ENCODE peak calls at places on chromosomes 5 and 9, in five cellular contexts. One of them, this sample, is unnamed.

GRCh38 chr5:167684251-167684650 is 607.2 kb upstream of the WWC1 start:
- DNase-seq in kidney: no peak
- DNase-seq in psoas muscle: no peak
- DNase-seq in SJSA1: no peak
- DNase-seq in RWPE1: peak
- DNase-seq in this sample: no peak

GRCh38 chr5:178356459-178356872 is 123.9 kb upstream of the PHYKPL start:
- DNase-seq in kidney: peak
- DNase-seq in SJSA1: no peak
- DNase-seq in psoas muscle: peak
- DNase-seq in RWPE1: no peak
- DNase-seq in this sample: no peak

GRCh38 chr9:12989669-12990068 is 214.8 kb downstream of the LURAP1L start:
- DNase-seq in RWPE1: no peak
- DNase-seq in SJSA1: no peak
- DNase-seq in psoas muscle: no peak
- DNase-seq in kidney: no peak
- DNase-seq in this sample: no peak

GRCh38 chr5:138544171-138545134 is 1.4 kb upstream of the ETF1 start:
- DNase-seq in RWPE1: peak
- DNase-seq in kidney: no peak
- DNase-seq in SJSA1: peak
- DNase-seq in psoas muscle: peak
- DNase-seq in this sample: no peak

GRCh38 chr5:105898183-105898582 is 1772.6 kb downstream of the EFNA5 start:
- DNase-seq in SJSA1: no peak
- DNase-seq in RWPE1: no peak
- DNase-seq in kidney: no peak
- DNase-seq in psoas muscle: no peak
- DNase-seq in this sample: no peak

GRCh38 chr9:114532561-114533237 is 27.4 kb upstream of the WHRN start:
- DNase-seq in kidney: no peak
- DNase-seq in psoas muscle: no peak
- DNase-seq in SJSA1: peak
- DNase-seq in RWPE1: no peak
- DNase-seq in this sample: no peak

GRCh38 chr5:151155149-151155776 is 2.3 kb downstream of the ANXA6 start:
- DNase-seq in RWPE1: no peak
- DNase-seq in psoas muscle: no peak
- DNase-seq in SJSA1: peak
- DNase-seq in kidney: no peak
- DNase-seq in this sample: no peak

GRCh38 chr5:115461093-115461492 is 83.5 kb downstream of the FEM1C start:
- DNase-seq in SJSA1: no peak
- DNase-seq in kidney: no peak
- DNase-seq in RWPE1: no peak
- DNase-seq in psoas muscle: no peak
- DNase-seq in this sample: no peak

GRCh38 chr9:107480386-107480789 is 9.2 kb downstream of the KLF4 start:
- DNase-seq in psoas muscle: peak
- DNase-seq in kidney: no peak
- DNase-seq in RWPE1: peak
- DNase-seq in SJSA1: peak
- DNase-seq in this sample: peak

GRCh38 chr9:112203536-112203935 is 28.4 kb upstream of the SUSD1 start:
- DNase-seq in psoas muscle: no peak
- DNase-seq in RWPE1: no peak
- DNase-seq in kidney: no peak
- DNase-seq in SJSA1: peak
- DNase-seq in this sample: no peak

GRCh38 chr9:83999141-83999918 is 18.7 kb downstream of the RMI1 start:
- DNase-seq in psoas muscle: no peak
- DNase-seq in RWPE1: no peak
- DNase-seq in SJSA1: no peak
- DNase-seq in kidney: no peak
- DNase-seq in this sample: no peak

GRCh38 chr5:2430606-2431005 is 320.9 kb downstream of the IRX2 start:
- DNase-seq in RWPE1: no peak
- DNase-seq in SJSA1: no peak
- DNase-seq in psoas muscle: no peak
- DNase-seq in kidney: no peak
- DNase-seq in this sample: no peak

GRCh38 chr9:131676431-131676972 is 63.4 kb downstream of the RAPGEF1 start:
- DNase-seq in RWPE1: no peak
- DNase-seq in SJSA1: no peak
- DNase-seq in kidney: no peak
- DNase-seq in psoas muscle: no peak
- DNase-seq in this sample: no peak
- H3K27ac ChIP-seq in RWPE1: peak
- H3K27ac ChIP-seq in SJSA1: peak
- H3K27ac ChIP-seq in kidney: peak
- H3K27ac ChIP-seq in psoas muscle: peak
- H3K27ac ChIP-seq in this sample: peak

DNA sequence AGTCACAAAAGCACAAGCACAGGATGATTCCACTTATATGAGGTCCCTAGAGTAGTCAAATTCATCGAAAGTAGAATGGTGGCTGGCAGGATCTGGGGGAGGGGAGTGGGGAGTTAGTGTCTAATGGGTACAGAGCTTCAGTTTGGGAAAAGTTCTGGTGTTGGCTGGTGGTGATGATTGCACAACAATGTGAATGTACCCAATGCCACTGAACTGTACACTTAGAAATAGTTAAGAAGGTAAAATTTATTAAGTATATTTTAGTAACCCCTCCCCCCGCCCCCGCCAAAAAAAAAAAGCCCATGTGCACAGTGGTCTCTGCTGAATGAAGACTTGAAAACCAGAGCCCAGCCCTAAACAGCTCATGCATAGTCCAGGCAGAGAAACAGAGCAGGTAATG is 24.8 kb upstream of the GTF3C5 start:
- DNase-seq in SJSA1: no peak
- DNase-seq in psoas muscle: no peak
- DNase-seq in kidney: peak
- DNase-seq in RWPE1: no peak
- DNase-seq in this sample: no peak
- H3K27ac ChIP-seq in SJSA1: no peak
- H3K27ac ChIP-seq in psoas muscle: no peak
- H3K27ac ChIP-seq in kidney: no peak
- H3K27ac ChIP-seq in RWPE1: no peak
- H3K27ac ChIP-seq in this sample: no peak

GRCh38 chr9:103168254-103168653 is 173.1 kb downstream of the CYLC2 start:
- DNase-seq in RWPE1: no peak
- DNase-seq in SJSA1: no peak
- DNase-seq in psoas muscle: no peak
- DNase-seq in kidney: no peak
- DNase-seq in this sample: no peak

GRCh38 chr9:103169798-103170197 is 174.7 kb downstream of the CYLC2 start:
- DNase-seq in kidney: no peak
- DNase-seq in SJSA1: no peak
- DNase-seq in psoas muscle: no peak
- DNase-seq in RWPE1: no peak
- DNase-seq in this sample: no peak

DNA sequence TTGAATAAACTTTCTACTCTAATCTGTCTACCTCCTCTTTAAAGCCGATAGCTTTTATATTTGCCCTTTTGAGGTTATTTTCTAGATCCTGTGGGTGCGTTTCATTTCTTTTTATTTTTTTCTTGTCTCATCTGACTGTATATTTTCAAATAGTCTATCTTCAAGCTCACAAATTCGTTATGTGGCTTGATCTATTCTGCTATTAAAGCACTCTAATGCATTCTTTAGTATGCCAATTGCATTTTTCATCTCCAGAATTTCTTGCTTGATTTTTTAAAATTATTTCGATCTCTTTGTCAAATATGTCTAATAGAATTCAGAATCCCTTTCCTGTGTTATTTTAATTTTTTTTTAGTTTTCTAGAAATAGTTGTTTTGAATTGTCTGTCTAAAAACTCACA is 172.4 kb downstream of the CYLC2 start:
- DNase-seq in psoas muscle: no peak
- DNase-seq in SJSA1: no peak
- DNase-seq in kidney: no peak
- DNase-seq in RWPE1: no peak
- DNase-seq in this sample: no peak
- H3K27ac ChIP-seq in psoas muscle: no peak
- H3K27ac ChIP-seq in SJSA1: no peak
- H3K27ac ChIP-seq in kidney: no peak
- H3K27ac ChIP-seq in RWPE1: no peak
- H3K27ac ChIP-seq in this sample: no peak

GRCh38 chr5:91127682-91128081 is 255.4 kb downstream of the ARRDC3 start:
- DNase-seq in RWPE1: no peak
- DNase-seq in psoas muscle: no peak
- DNase-seq in SJSA1: no peak
- DNase-seq in kidney: no peak
- DNase-seq in this sample: no peak

GRCh38 chr5:91128604-91129003 is 254.5 kb downstream of the ARRDC3 start:
- DNase-seq in kidney: no peak
- DNase-seq in psoas muscle: no peak
- DNase-seq in RWPE1: no peak
- DNase-seq in SJSA1: no peak
- DNase-seq in this sample: no peak

GRCh38 chr5:91125916-91126315 is 257.2 kb downstream of the ARRDC3 start:
- DNase-seq in psoas muscle: no peak
- DNase-seq in RWPE1: no peak
- DNase-seq in kidney: no peak
- DNase-seq in SJSA1: no peak
- DNase-seq in this sample: no peak

GRCh38 chr5:91126888-91127287 is 256.2 kb downstream of the ARRDC3 start:
- DNase-seq in kidney: no peak
- DNase-seq in psoas muscle: no peak
- DNase-seq in SJSA1: no peak
- DNase-seq in RWPE1: no peak
- DNase-seq in this sample: no peak

GRCh38 chr5:91126448-91126847 is 256.7 kb downstream of the ARRDC3 start:
- DNase-seq in RWPE1: no peak
- DNase-seq in kidney: no peak
- DNase-seq in SJSA1: peak
- DNase-seq in psoas muscle: no peak
- DNase-seq in this sample: no peak
- H3K27ac ChIP-seq in RWPE1: no peak
- H3K27ac ChIP-seq in kidney: no peak
- H3K27ac ChIP-seq in SJSA1: peak
- H3K27ac ChIP-seq in psoas muscle: peak
- H3K27ac ChIP-seq in this sample: peak

DNA sequence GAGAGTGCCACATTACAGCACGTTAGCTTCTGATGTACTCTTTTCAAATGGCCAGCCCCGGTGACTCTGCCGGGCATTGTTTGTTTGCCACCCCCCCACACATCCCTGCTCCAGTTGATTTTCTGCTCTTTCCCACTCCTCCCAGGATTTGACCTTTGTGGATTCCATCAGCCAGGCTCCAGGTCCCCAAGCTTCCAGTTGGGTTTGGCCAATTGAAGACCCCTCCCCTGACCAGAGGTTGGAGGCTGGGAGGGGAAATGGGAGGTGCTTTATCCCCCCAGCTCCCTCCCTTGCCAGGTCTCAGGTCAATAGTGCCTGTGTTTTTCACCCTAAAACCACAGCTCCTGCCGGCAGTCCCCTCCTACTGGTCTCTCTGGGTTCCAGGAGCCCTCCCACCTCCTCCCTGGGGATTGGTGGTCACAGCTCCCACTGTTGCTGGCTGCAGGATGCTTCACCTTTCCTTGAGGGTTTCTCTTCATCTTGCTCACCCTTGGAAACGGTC is 34.9 kb downstream of the IRF1 start:
- DNase-seq in SJSA1: no peak
- DNase-seq in psoas muscle: no peak
- DNase-seq in RWPE1: no peak
- DNase-seq in kidney: no peak
- DNase-seq in this sample: no peak
- H3K27ac ChIP-seq in SJSA1: peak
- H3K27ac ChIP-seq in psoas muscle: peak
- H3K27ac ChIP-seq in RWPE1: peak
- H3K27ac ChIP-seq in kidney: peak
- H3K27ac ChIP-seq in this sample: peak

GRCh38 chr9:88889386-88889785 is 101.9 kb upstream of the S1PR3 start:
- DNase-seq in RWPE1: no peak
- DNase-seq in kidney: no peak
- DNase-seq in psoas muscle: no peak
- DNase-seq in SJSA1: no peak
- DNase-seq in this sample: no peak
- H3K27ac ChIP-seq in RWPE1: no peak
- H3K27ac ChIP-seq in kidney: no peak
- H3K27ac ChIP-seq in psoas muscle: no peak
- H3K27ac ChIP-seq in SJSA1: no peak
- H3K27ac ChIP-seq in this sample: no peak

DNA sequence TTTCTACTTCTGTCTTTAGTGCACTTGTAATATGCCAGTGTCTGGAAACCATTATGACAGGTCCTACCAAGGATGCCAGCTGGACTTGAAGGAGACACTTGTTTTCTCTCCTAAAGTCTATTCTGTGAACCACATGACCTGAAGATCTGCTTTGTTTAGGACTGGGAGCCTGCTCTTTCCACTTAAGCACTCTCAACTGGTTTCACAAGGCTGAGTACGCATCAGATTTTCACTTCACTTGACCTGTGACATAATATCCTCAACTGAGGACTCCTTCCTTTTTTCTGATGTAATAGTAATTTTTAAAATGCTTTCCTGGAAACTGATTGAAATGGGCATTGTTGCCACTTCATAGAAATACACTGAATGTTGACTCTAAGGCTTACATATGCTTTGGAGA is 52.2 kb downstream of the PDE8B start:
- DNase-seq in kidney: no peak
- DNase-seq in RWPE1: no peak
- DNase-seq in SJSA1: no peak
- DNase-seq in psoas muscle: no peak
- DNase-seq in this sample: no peak
- H3K27ac ChIP-seq in kidney: no peak
- H3K27ac ChIP-seq in RWPE1: no peak
- H3K27ac ChIP-seq in SJSA1: no peak
- H3K27ac ChIP-seq in psoas muscle: no peak
- H3K27ac ChIP-seq in this sample: no peak

DNA sequence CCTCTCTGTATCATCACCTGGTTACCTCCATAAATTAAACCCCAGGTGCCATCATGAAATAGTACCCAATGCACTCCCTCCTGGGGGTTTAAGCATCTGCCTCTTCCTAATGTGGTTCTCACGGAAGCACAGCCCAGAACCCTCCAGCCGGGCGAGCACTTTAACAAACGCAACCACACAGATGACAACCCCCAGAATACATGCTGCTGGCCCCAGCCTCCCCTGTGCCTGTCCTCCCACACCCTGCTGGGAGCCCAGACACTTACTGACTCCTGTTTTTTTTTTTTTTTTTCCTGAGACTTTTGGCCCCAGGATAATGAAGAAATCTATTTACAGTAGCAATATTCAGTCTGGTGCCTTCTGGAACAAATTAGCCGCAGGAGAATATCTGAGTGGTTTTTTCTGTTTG is 50.0 kb upstream of the COL5A1 start:
- DNase-seq in RWPE1: no peak
- DNase-seq in psoas muscle: no peak
- DNase-seq in kidney: no peak
- DNase-seq in SJSA1: no peak
- DNase-seq in this sample: no peak
- H3K27ac ChIP-seq in RWPE1: peak
- H3K27ac ChIP-seq in psoas muscle: peak
- H3K27ac ChIP-seq in kidney: no peak
- H3K27ac ChIP-seq in SJSA1: peak
- H3K27ac ChIP-seq in this sample: no peak

GRCh38 chr5:128345247-128345646 is 192.8 kb downstream of the FBN2 start:
- DNase-seq in kidney: no peak
- DNase-seq in psoas muscle: no peak
- DNase-seq in RWPE1: no peak
- DNase-seq in SJSA1: no peak
- DNase-seq in this sample: no peak
- H3K27ac ChIP-seq in kidney: no peak
- H3K27ac ChIP-seq in psoas muscle: peak
- H3K27ac ChIP-seq in RWPE1: no peak
- H3K27ac ChIP-seq in SJSA1: no peak
- H3K27ac ChIP-seq in this sample: no peak

This sample was measured in lower lobe of right lung.